ENCODE peak calls at places on chromosomes 2 and 18, in six cellular contexts. G is B cell, J is HTR-8/SVneo, K is HFFc6, Z is amygdala, T is T1000. V is an unnamed sample.

GRCh38 chr2:13714466-13714865 is 918.1 kb upstream of the LRATD1 start:
- DNase-seq in G (no peak), J (no peak), K (no peak), Z (no peak), T (no peak), V (no peak)

GRCh38 chr2:138742446-138743057 is 37.6 kb downstream of the NXPH2 start:
- DNase-seq in G (no peak), J (no peak), K (no peak), Z (no peak), T (no peak), V (no peak)

GRCh38 chr18:7452331-7452730 is 114.8 kb upstream of the PTPRM start:
- DNase-seq in G (no peak), J (peak), K (peak), Z (no peak), T (no peak), V (no peak)

GRCh38 chr2:118055512-118056164 is 32.6 kb upstream of the INSIG2 start:
- DNase-seq in G (no peak), J (no peak), K (no peak), Z (no peak), T (no peak), V (no peak)

GRCh38 chr2:216685327-216685875 is 9.9 kb downstream of the IGFBP5 start:
- DNase-seq in G (no peak), J (no peak), K (no peak), Z (no peak), T (no peak), V (no peak)

GRCh38 chr2:7555260-7555659 is 638.0 kb downstream of the RNF144A start:
- DNase-seq in G (no peak), J (no peak), K (no peak), Z (no peak), T (no peak), V (no peak)

GRCh38 chr2:28447943-28448737 is 47.7 kb upstream of the PLB1 start:
- DNase-seq in G (no peak), J (no peak), K (peak), Z (no peak), T (peak), V (no peak)

GRCh38 chr2:206443735-206444527 is 599 bp downstream of the ADAM23 start:
- DNase-seq in G (peak), J (peak), K (no peak), Z (no peak), T (peak), V (no peak)

GRCh38 chr2:216371756-216372702 is at the start of gene MARCHF4:
- DNase-seq in G (peak), J (peak), K (peak), Z (peak), T (peak), V (peak)

GRCh38 chr2:177171418-177171865 is 41.2 kb upstream of the HNRNPA3 start:
- DNase-seq in G (no peak), J (no peak), K (no peak), Z (no peak), T (no peak), V (no peak)

GRCh38 chr2:160156665-160157064 is 43.4 kb downstream of the ITGB6 start:
- DNase-seq in G (no peak), J (no peak), K (peak), Z (no peak), T (no peak), V (no peak)

GRCh38 chr2:210617732-210618330 is 61.4 kb downstream of the CPS1 start:
- DNase-seq in G (no peak), J (peak), K (peak), Z (no peak), T (no peak), V (no peak)

GRCh38 chr2:45128580-45128997 is 119.3 kb upstream of the SIX2 start:
- DNase-seq in G (no peak), J (peak), K (peak), Z (no peak), T (peak), V (peak)

GRCh38 chr2:67259581-67260347 is 137.4 kb upstream of the ETAA1 start:
- DNase-seq in G (no peak), J (peak), K (peak), Z (no peak), T (peak), V (no peak)

GRCh38 chr2:187580462-187581124 is 26.4 kb upstream of the TFPI start:
- DNase-seq in G (no peak), J (peak), K (peak), Z (no peak), T (no peak), V (peak)

GRCh38 chr2:197803033-197803444 is 1.4 kb upstream of the PLCL1 start:
- DNase-seq in G (peak), J (peak), K (peak), Z (no peak), T (no peak), V (peak)

GRCh38 chr2:184879671-184880070 is 281.3 kb downstream of the ZNF804A start:
- DNase-seq in G (no peak), J (no peak), K (no peak), Z (no peak), T (no peak), V (no peak)

GRCh38 chr2:143907801-143908200 is 612.1 kb downstream of the ZEB2 start:
- DNase-seq in G (no peak), J (no peak), K (no peak), Z (no peak), T (no peak), V (no peak)

GRCh38 chr2:238929242-238930081 is 81.6 kb downstream of the TWIST2 start:
- DNase-seq in G (no peak), J (no peak), K (peak), Z (no peak), T (no peak), V (no peak)

GRCh38 chr18:13145636-13146190 is 72.8 kb upstream of the LDLRAD4 start:
- DNase-seq in G (no peak), J (no peak), K (no peak), Z (no peak), T (no peak), V (no peak)

GRCh38 chr18:49014605-49015267 is 64.0 kb upstream of the SMAD7 start:
- DNase-seq in G (no peak), J (no peak), K (no peak), Z (no peak), T (no peak), V (no peak)

GRCh38 chr18:68234676-68235075 is 480.2 kb downstream of the TMX3 start:
- DNase-seq in G (no peak), J (no peak), K (no peak), Z (no peak), T (no peak), V (no peak)

GRCh38 chr18:3384664-3385189 is 65.2 kb upstream of the TGIF1 start:
- DNase-seq in G (no peak), J (no peak), K (no peak), Z (no peak), T (no peak), V (no peak)

GRCh38 chr2:168089200-168089599 is 158.2 kb downstream of the STK39 start:
- DNase-seq in G (no peak), J (no peak), K (no peak), Z (no peak), T (no peak), V (no peak)

GRCh38 chr2:221153226-221153625 is 418.9 kb downstream of the EPHA4 start:
- DNase-seq in G (no peak), J (no peak), K (no peak), Z (no peak), T (no peak), V (no peak)

GRCh38 chr18:2891526-2892431 is 45.0 kb downstream of the EMILIN2 start:
- DNase-seq in G (no peak), J (no peak), K (no peak), Z (no peak), T (no peak), V (no peak)

GRCh38 chr2:9417725-9418124 is 5.6 kb downstream of the ITGB1BP1 start:
- DNase-seq in G (no peak), J (no peak), K (no peak), Z (no peak), T (no peak), V (no peak)

GRCh38 chr2:17309741-17310339 is 208.4 kb downstream of the RAD51AP2 start:
- DNase-seq in G (peak), J (peak), K (no peak), Z (no peak), T (no peak), V (no peak)

GRCh38 chr2:129253461-129253812 is 726.0 kb upstream of the RAB6C start:
- DNase-seq in G (no peak), J (no peak), K (no peak), Z (no peak), T (no peak), V (no peak)

GRCh38 chr18:57529151-57529550 is 57.4 kb downstream of the FECH start:
- DNase-seq in G (no peak), J (no peak), K (no peak), Z (no peak), T (no peak), V (no peak)

GRCh38 chr2:65397122-65397521 is 35.3 kb downstream of the SPRED2 start:
- DNase-seq in G (no peak), J (no peak), K (no peak), Z (no peak), T (no peak), V (no peak)

V was measured in brain pericyte.